ENCODE peak calls at places on chromosomes 7 and 10, in six cellular contexts. O is astrocyte of the spinal cord, A is brain microvascular endothelial cell, D is GM23338, X is Calu3, K is cardiac muscle cell. F is an unnamed sample.

GRCh38 chr7:35253680-35254495 is at the start of gene TBX20:
- DNase-seq in O (peak), A (peak), D (peak), X (peak), K (peak), F (no peak)

GRCh38 chr7:85750454-85750949 is 563.6 kb upstream of the SEMA3D start:
- DNase-seq in O (peak), A (peak), D (peak), X (peak), K (peak), F (peak)

GRCh38 chr7:152313879-152314604 is 121.8 kb downstream of the KMT2C start:
- DNase-seq in O (peak), A (peak), D (no peak), X (peak), K (peak), F (no peak)

GRCh38 chr10:99532687-99533495 is at the start of gene NKX2-3:
- DNase-seq in O (no peak), A (no peak), D (peak), X (no peak), K (peak), F (peak)

GRCh38 chr7:110595694-110596093 is 495.2 kb upstream of the LRRN3 start:
- DNase-seq in O (no peak), A (no peak), D (no peak), X (no peak), K (peak), F (no peak)

GRCh38 chr7:3267928-3268690 is 32.9 kb upstream of the SDK1 start:
- DNase-seq in O (peak), A (peak), D (no peak), X (no peak), K (no peak), F (no peak)

GRCh38 chr7:99930376-99930775 is 956 bp upstream of the GJC3 start:
- DNase-seq in O (no peak), A (no peak), D (no peak), X (no peak), K (no peak), F (no peak)

GRCh38 chr10:49608925-49609282 is 1.2 kb upstream of the SLC18A3 start:
- DNase-seq in O (no peak), A (no peak), D (peak), X (no peak), K (no peak), F (no peak)

GRCh38 chr10:127945335-127945734 is 38.4 kb downstream of the PTPRE start:
- DNase-seq in O (peak), A (peak), D (no peak), X (peak), K (no peak), F (no peak)

GRCh38 chr10:88963318-88963717 is 10.7 kb upstream of the ACTA2 start:
- DNase-seq in O (no peak), A (no peak), D (no peak), X (no peak), K (no peak), F (no peak)

GRCh38 chr10:49377256-49377655 is 18.6 kb downstream of the DRGX start:
- DNase-seq in O (no peak), A (no peak), D (no peak), X (no peak), K (no peak), F (no peak)

GRCh38 chr10:21530616-21531015 is 3.4 kb upstream of the MLLT10 start:
- DNase-seq in O (peak), A (no peak), D (no peak), X (no peak), K (no peak), F (no peak)

GRCh38 chr10:116120688-116121087 is 152.3 kb downstream of the GFRA1 start:
- DNase-seq in O (no peak), A (no peak), D (peak), X (no peak), K (peak), F (no peak)
- TF ChIP-seq CTCF in O (peak), A (peak), D (peak), X (no peak), K (no peak), F (no peak)

GRCh38 chr7:1973321-1974251 is 259.2 kb downstream of the MAD1L1 start:
- DNase-seq in O (no peak), A (no peak), D (no peak), X (no peak), K (no peak), F (no peak)
- TF ChIP-seq CTCF in O (no peak), A (no peak), D (no peak), X (no peak), K (no peak), F (no peak)

GRCh38 chr7:13279854-13280435 is 592.5 kb downstream of the ARL4A start:
- DNase-seq in O (peak), A (no peak), D (peak), X (no peak), K (peak), F (no peak)

GRCh38 chr7:13278020-13278419 is 590.6 kb downstream of the ARL4A start:
- DNase-seq in O (no peak), A (no peak), D (no peak), X (no peak), K (no peak), F (no peak)

GRCh38 chr7:13282377-13282980 is 595.0 kb downstream of the ARL4A start:
- DNase-seq in O (peak), A (peak), D (peak), X (no peak), K (peak), F (no peak)

DNA sequence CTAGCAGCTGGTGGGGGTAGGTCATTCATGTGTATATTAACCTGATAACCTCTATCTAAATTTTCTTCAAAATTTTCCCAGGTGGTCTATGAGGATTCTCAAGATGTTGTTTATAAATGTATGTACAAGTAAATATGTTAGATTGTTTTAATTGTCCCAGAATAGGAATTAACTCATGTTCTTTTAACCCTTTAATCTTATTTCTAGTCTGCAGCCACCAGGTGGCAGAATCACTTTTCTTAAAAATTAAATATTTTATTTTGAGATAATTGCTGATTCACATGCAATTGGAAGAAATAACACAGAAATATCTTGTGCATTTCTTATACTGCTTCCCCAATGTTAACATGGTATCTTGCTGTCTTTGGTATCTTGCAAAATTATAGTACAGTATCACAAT is 589.5 kb downstream of the ARL4A start:
- DNase-seq in O (peak), A (no peak), D (peak), X (no peak), K (no peak), F (no peak)
- TF ChIP-seq CTCF in O (peak), A (peak), D (no peak), X (peak), K (peak), F (peak)

DNA sequence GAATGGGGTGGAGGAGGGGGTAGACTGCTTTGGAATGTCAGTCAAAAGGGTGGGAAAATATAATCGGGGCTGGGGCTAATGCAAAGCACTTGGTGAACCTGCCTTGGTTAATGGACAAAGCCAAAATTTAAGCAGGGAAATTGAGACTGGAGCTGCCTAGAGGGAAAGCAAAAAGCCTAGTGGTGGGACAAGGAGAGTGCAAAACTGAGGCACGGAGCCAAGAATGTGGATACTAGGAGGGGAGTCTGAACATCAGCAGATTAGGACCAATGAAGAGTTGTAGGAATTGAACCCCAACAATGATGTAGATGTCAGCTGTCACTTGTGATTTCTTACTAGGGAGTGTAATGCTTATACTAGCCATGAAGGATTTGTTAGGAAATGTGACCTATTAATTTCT is 195.9 kb downstream of the MDFIC start:
- DNase-seq in O (no peak), A (no peak), D (peak), X (no peak), K (no peak), F (no peak)
- TF ChIP-seq CTCF in O (no peak), A (peak), D (no peak), X (no peak), K (no peak), F (no peak)

GRCh38 chr7:98758157-98758556 is 111.7 kb downstream of the TMEM130 start:
- DNase-seq in O (no peak), A (no peak), D (no peak), X (no peak), K (no peak), F (no peak)

GRCh38 chr7:98753176-98753575 is 116.6 kb downstream of the TMEM130 start:
- DNase-seq in O (no peak), A (no peak), D (no peak), X (no peak), K (no peak), F (no peak)

GRCh38 chr7:98760201-98760651 is 109.6 kb downstream of the TMEM130 start:
- DNase-seq in O (peak), A (no peak), D (no peak), X (no peak), K (no peak), F (no peak)

GRCh38 chr7:98754041-98754479 is 115.8 kb downstream of the TMEM130 start:
- DNase-seq in O (no peak), A (no peak), D (peak), X (peak), K (peak), F (no peak)

DNA sequence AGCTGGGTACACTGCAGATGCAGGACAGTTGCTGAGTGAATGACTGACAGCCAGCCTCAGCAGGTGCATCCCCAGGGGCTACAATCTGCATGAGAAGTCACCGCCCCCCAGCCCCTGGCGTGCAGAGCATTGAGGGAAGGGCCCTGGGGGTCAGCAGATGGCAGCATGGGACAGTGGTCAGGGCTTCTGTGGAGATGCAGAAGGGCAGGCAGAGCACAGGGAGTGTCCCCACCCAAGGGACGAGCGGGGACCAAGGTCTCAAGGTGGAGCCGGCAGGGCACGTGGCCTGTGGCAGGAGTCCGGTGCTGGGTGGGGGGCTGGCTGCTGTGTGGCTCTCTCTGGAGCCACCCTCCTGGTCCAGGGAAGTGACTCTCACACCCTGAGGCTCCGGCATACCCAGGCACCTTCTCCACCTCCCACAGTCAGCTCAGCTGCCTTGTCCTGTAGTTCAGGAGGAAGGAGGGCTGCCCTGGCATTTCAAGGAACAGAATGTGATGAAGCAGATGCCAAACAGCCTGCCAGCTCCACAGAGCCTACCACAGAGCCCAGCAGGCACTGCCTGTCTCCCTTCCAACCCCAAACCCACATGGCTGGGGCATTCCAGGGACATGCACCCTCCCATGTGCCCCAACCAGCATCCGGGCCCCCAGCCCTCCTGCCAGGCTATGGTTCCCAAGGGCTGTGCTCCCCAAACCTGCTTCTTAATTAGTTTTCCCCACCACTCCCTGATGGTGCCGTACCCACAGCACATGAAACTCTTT is 114.5 kb downstream of the TMEM130 start:
- DNase-seq in O (no peak), A (no peak), D (peak), X (peak), K (no peak), F (peak)
- TF ChIP-seq CTCF in O (no peak), A (no peak), D (peak), X (no peak), K (no peak), F (peak)